ENCODE peak calls at places on chromosomes 13 and 19, in ten cellular contexts. One of them, this sample, is unnamed.

GRCh38 chr19:55178781-55179569 is 1.1 kb downstream of the SYT5 start:
- DNase-seq in OCI-LY7: peak
- DNase-seq in cardiac muscle cell: peak
- DNase-seq in astrocyte of the cerebellum: no peak
- DNase-seq in cardiac fibroblast: peak
- DNase-seq in activated CD4-positive, alpha-beta T cell treated with anti-CD3 and anti-CD28 coated beads for 48 hours: peak
- DNase-seq in AG04450: no peak
- DNase-seq in T follicular helper cell: peak
- DNase-seq in NCI-H2081: peak
- DNase-seq in NCI-H1105: peak
- DNase-seq in this sample: peak

GRCh38 chr13:55497486-55497885 is 1643.2 kb upstream of the PRR20A start:
- DNase-seq in T follicular helper cell: no peak
- DNase-seq in activated CD4-positive, alpha-beta T cell treated with anti-CD3 and anti-CD28 coated beads for 48 hours: no peak
- DNase-seq in cardiac fibroblast: no peak
- DNase-seq in astrocyte of the cerebellum: no peak
- DNase-seq in OCI-LY7: no peak
- DNase-seq in NCI-H1105: no peak
- DNase-seq in cardiac muscle cell: no peak
- DNase-seq in NCI-H2081: no peak
- DNase-seq in AG04450: no peak
- DNase-seq in this sample: no peak

GRCh38 chr13:84430015-84430414 is 547.7 kb upstream of the SLITRK1 start:
- DNase-seq in OCI-LY7: no peak
- DNase-seq in T follicular helper cell: no peak
- DNase-seq in cardiac fibroblast: peak
- DNase-seq in cardiac muscle cell: no peak
- DNase-seq in activated CD4-positive, alpha-beta T cell treated with anti-CD3 and anti-CD28 coated beads for 48 hours: no peak
- DNase-seq in NCI-H1105: no peak
- DNase-seq in NCI-H2081: no peak
- DNase-seq in AG04450: no peak
- DNase-seq in astrocyte of the cerebellum: no peak
- DNase-seq in this sample: peak

GRCh38 chr13:67440240-67440639 is 210.1 kb upstream of the PCDH9 start:
- DNase-seq in NCI-H1105: no peak
- DNase-seq in astrocyte of the cerebellum: no peak
- DNase-seq in NCI-H2081: no peak
- DNase-seq in cardiac muscle cell: no peak
- DNase-seq in AG04450: no peak
- DNase-seq in T follicular helper cell: no peak
- DNase-seq in activated CD4-positive, alpha-beta T cell treated with anti-CD3 and anti-CD28 coated beads for 48 hours: no peak
- DNase-seq in OCI-LY7: no peak
- DNase-seq in cardiac fibroblast: no peak
- DNase-seq in this sample: no peak

GRCh38 chr19:48934837-48935236 is 1.3 kb downstream of the DHDH start:
- DNase-seq in activated CD4-positive, alpha-beta T cell treated with anti-CD3 and anti-CD28 coated beads for 48 hours: no peak
- DNase-seq in NCI-H1105: no peak
- DNase-seq in OCI-LY7: no peak
- DNase-seq in AG04450: no peak
- DNase-seq in NCI-H2081: no peak
- DNase-seq in T follicular helper cell: no peak
- DNase-seq in cardiac muscle cell: no peak
- DNase-seq in cardiac fibroblast: no peak
- DNase-seq in astrocyte of the cerebellum: no peak
- DNase-seq in this sample: no peak

GRCh38 chr13:27038323-27038722 is 133.3 kb downstream of the USP12 start:
- DNase-seq in AG04450: no peak
- DNase-seq in cardiac fibroblast: peak
- DNase-seq in NCI-H2081: no peak
- DNase-seq in cardiac muscle cell: no peak
- DNase-seq in OCI-LY7: no peak
- DNase-seq in T follicular helper cell: no peak
- DNase-seq in NCI-H1105: no peak
- DNase-seq in activated CD4-positive, alpha-beta T cell treated with anti-CD3 and anti-CD28 coated beads for 48 hours: no peak
- DNase-seq in astrocyte of the cerebellum: peak
- DNase-seq in this sample: peak

GRCh38 chr13:51518847-51519246 is 65.4 kb upstream of the WDFY2 start:
- DNase-seq in NCI-H2081: no peak
- DNase-seq in astrocyte of the cerebellum: no peak
- DNase-seq in T follicular helper cell: no peak
- DNase-seq in OCI-LY7: no peak
- DNase-seq in NCI-H1105: no peak
- DNase-seq in activated CD4-positive, alpha-beta T cell treated with anti-CD3 and anti-CD28 coated beads for 48 hours: peak
- DNase-seq in cardiac muscle cell: no peak
- DNase-seq in AG04450: no peak
- DNase-seq in cardiac fibroblast: peak
- DNase-seq in this sample: peak

GRCh38 chr13:84867246-84867645 is 932.0 kb downstream of the SLITRK6 start:
- DNase-seq in T follicular helper cell: no peak
- DNase-seq in OCI-LY7: no peak
- DNase-seq in NCI-H1105: no peak
- DNase-seq in AG04450: no peak
- DNase-seq in NCI-H2081: no peak
- DNase-seq in cardiac muscle cell: no peak
- DNase-seq in activated CD4-positive, alpha-beta T cell treated with anti-CD3 and anti-CD28 coated beads for 48 hours: no peak
- DNase-seq in astrocyte of the cerebellum: no peak
- DNase-seq in cardiac fibroblast: no peak
- DNase-seq in this sample: peak

GRCh38 chr19:32498641-32499200 is 82.3 kb upstream of the PDCD5 start:
- DNase-seq in cardiac fibroblast: no peak
- DNase-seq in AG04450: no peak
- DNase-seq in cardiac muscle cell: no peak
- DNase-seq in activated CD4-positive, alpha-beta T cell treated with anti-CD3 and anti-CD28 coated beads for 48 hours: no peak
- DNase-seq in NCI-H2081: no peak
- DNase-seq in T follicular helper cell: no peak
- DNase-seq in OCI-LY7: no peak
- DNase-seq in astrocyte of the cerebellum: no peak
- DNase-seq in NCI-H1105: no peak
- DNase-seq in this sample: peak

GRCh38 chr19:41362143-41362847 is 1.7 kb downstream of the B9D2 start:
- DNase-seq in AG04450: no peak
- DNase-seq in NCI-H2081: no peak
- DNase-seq in NCI-H1105: no peak
- DNase-seq in cardiac fibroblast: no peak
- DNase-seq in OCI-LY7: no peak
- DNase-seq in cardiac muscle cell: no peak
- DNase-seq in T follicular helper cell: no peak
- DNase-seq in activated CD4-positive, alpha-beta T cell treated with anti-CD3 and anti-CD28 coated beads for 48 hours: no peak
- DNase-seq in astrocyte of the cerebellum: no peak
- DNase-seq in this sample: peak

GRCh38 chr19:16327911-16328823 is 3.5 kb downstream of the KLF2 start:
- DNase-seq in AG04450: peak
- DNase-seq in NCI-H2081: no peak
- DNase-seq in cardiac muscle cell: no peak
- DNase-seq in NCI-H1105: no peak
- DNase-seq in activated CD4-positive, alpha-beta T cell treated with anti-CD3 and anti-CD28 coated beads for 48 hours: peak
- DNase-seq in T follicular helper cell: peak
- DNase-seq in astrocyte of the cerebellum: no peak
- DNase-seq in cardiac fibroblast: peak
- DNase-seq in OCI-LY7: peak
- DNase-seq in this sample: no peak

GRCh38 chr19:19059837-19060611 is 3.8 kb upstream of the SLC25A42 start:
- DNase-seq in AG04450: no peak
- DNase-seq in OCI-LY7: no peak
- DNase-seq in cardiac muscle cell: no peak
- DNase-seq in T follicular helper cell: no peak
- DNase-seq in cardiac fibroblast: no peak
- DNase-seq in NCI-H2081: no peak
- DNase-seq in activated CD4-positive, alpha-beta T cell treated with anti-CD3 and anti-CD28 coated beads for 48 hours: no peak
- DNase-seq in astrocyte of the cerebellum: no peak
- DNase-seq in NCI-H1105: no peak
- DNase-seq in this sample: no peak

GRCh38 chr13:40190656-40191100 is 475.8 kb downstream of the FOXO1 start:
- DNase-seq in cardiac fibroblast: peak
- DNase-seq in NCI-H2081: no peak
- DNase-seq in T follicular helper cell: peak
- DNase-seq in cardiac muscle cell: peak
- DNase-seq in OCI-LY7: peak
- DNase-seq in AG04450: no peak
- DNase-seq in NCI-H1105: no peak
- DNase-seq in astrocyte of the cerebellum: peak
- DNase-seq in activated CD4-positive, alpha-beta T cell treated with anti-CD3 and anti-CD28 coated beads for 48 hours: peak
- DNase-seq in this sample: peak

GRCh38 chr13:51502206-51502651 is 49.4 kb upstream of the INTS6 start:
- DNase-seq in cardiac muscle cell: no peak
- DNase-seq in activated CD4-positive, alpha-beta T cell treated with anti-CD3 and anti-CD28 coated beads for 48 hours: peak
- DNase-seq in OCI-LY7: no peak
- DNase-seq in AG04450: no peak
- DNase-seq in astrocyte of the cerebellum: no peak
- DNase-seq in NCI-H2081: no peak
- DNase-seq in cardiac fibroblast: peak
- DNase-seq in T follicular helper cell: no peak
- DNase-seq in NCI-H1105: no peak
- DNase-seq in this sample: peak

GRCh38 chr19:33231511-33231910 is 5.9 kb upstream of the SLC7A10 start:
- DNase-seq in NCI-H1105: no peak
- DNase-seq in NCI-H2081: no peak
- DNase-seq in T follicular helper cell: no peak
- DNase-seq in cardiac fibroblast: peak
- DNase-seq in cardiac muscle cell: no peak
- DNase-seq in astrocyte of the cerebellum: no peak
- DNase-seq in AG04450: peak
- DNase-seq in OCI-LY7: no peak
- DNase-seq in activated CD4-positive, alpha-beta T cell treated with anti-CD3 and anti-CD28 coated beads for 48 hours: no peak
- DNase-seq in this sample: no peak

GRCh38 chr19:44570984-44571684 is 41.7 kb upstream of the CEACAM20 start:
- DNase-seq in OCI-LY7: peak
- DNase-seq in cardiac fibroblast: peak
- DNase-seq in astrocyte of the cerebellum: peak
- DNase-seq in AG04450: peak
- DNase-seq in cardiac muscle cell: peak
- DNase-seq in NCI-H2081: peak
- DNase-seq in NCI-H1105: peak
- DNase-seq in activated CD4-positive, alpha-beta T cell treated with anti-CD3 and anti-CD28 coated beads for 48 hours: peak
- DNase-seq in T follicular helper cell: peak
- DNase-seq in this sample: peak

GRCh38 chr19:51546107-51546649 is 14.7 kb upstream of the SIGLEC6 start:
- DNase-seq in AG04450: no peak
- DNase-seq in OCI-LY7: no peak
- DNase-seq in cardiac fibroblast: no peak
- DNase-seq in NCI-H2081: no peak
- DNase-seq in activated CD4-positive, alpha-beta T cell treated with anti-CD3 and anti-CD28 coated beads for 48 hours: no peak
- DNase-seq in T follicular helper cell: no peak
- DNase-seq in astrocyte of the cerebellum: no peak
- DNase-seq in NCI-H1105: no peak
- DNase-seq in cardiac muscle cell: no peak
- DNase-seq in this sample: no peak

GRCh38 chr19:35715981-35716734 is 1.6 kb upstream of the KMT2B start:
- DNase-seq in NCI-H1105: peak
- DNase-seq in T follicular helper cell: no peak
- DNase-seq in astrocyte of the cerebellum: no peak
- DNase-seq in cardiac muscle cell: peak
- DNase-seq in activated CD4-positive, alpha-beta T cell treated with anti-CD3 and anti-CD28 coated beads for 48 hours: no peak
- DNase-seq in cardiac fibroblast: no peak
- DNase-seq in OCI-LY7: no peak
- DNase-seq in NCI-H2081: no peak
- DNase-seq in AG04450: no peak
- DNase-seq in this sample: peak

GRCh38 chr13:26941345-26942174 is 181.0 kb upstream of the GPR12 start:
- DNase-seq in astrocyte of the cerebellum: no peak
- DNase-seq in NCI-H2081: no peak
- DNase-seq in OCI-LY7: no peak
- DNase-seq in AG04450: peak
- DNase-seq in cardiac fibroblast: peak
- DNase-seq in activated CD4-positive, alpha-beta T cell treated with anti-CD3 and anti-CD28 coated beads for 48 hours: peak
- DNase-seq in cardiac muscle cell: no peak
- DNase-seq in NCI-H1105: no peak
- DNase-seq in T follicular helper cell: no peak
- DNase-seq in this sample: peak

GRCh38 chr13:74104661-74105275 is 29.4 kb downstream of the KLF12 start:
- DNase-seq in NCI-H2081: no peak
- DNase-seq in T follicular helper cell: no peak
- DNase-seq in astrocyte of the cerebellum: no peak
- DNase-seq in AG04450: no peak
- DNase-seq in cardiac fibroblast: no peak
- DNase-seq in cardiac muscle cell: no peak
- DNase-seq in activated CD4-positive, alpha-beta T cell treated with anti-CD3 and anti-CD28 coated beads for 48 hours: no peak
- DNase-seq in OCI-LY7: no peak
- DNase-seq in NCI-H1105: no peak
- DNase-seq in this sample: no peak

GRCh38 chr19:4889034-4889825 is 13.5 kb downstream of the ARRDC5 start:
- DNase-seq in NCI-H1105: no peak
- DNase-seq in OCI-LY7: no peak
- DNase-seq in T follicular helper cell: no peak
- DNase-seq in astrocyte of the cerebellum: no peak
- DNase-seq in cardiac muscle cell: no peak
- DNase-seq in cardiac fibroblast: peak
- DNase-seq in activated CD4-positive, alpha-beta T cell treated with anti-CD3 and anti-CD28 coated beads for 48 hours: no peak
- DNase-seq in AG04450: no peak
- DNase-seq in NCI-H2081: no peak
- DNase-seq in this sample: peak

GRCh38 chr13:43915451-43915850 is 35.7 kb downstream of the LACC1 start:
- DNase-seq in NCI-H1105: no peak
- DNase-seq in T follicular helper cell: no peak
- DNase-seq in cardiac muscle cell: no peak
- DNase-seq in cardiac fibroblast: no peak
- DNase-seq in OCI-LY7: no peak
- DNase-seq in NCI-H2081: no peak
- DNase-seq in activated CD4-positive, alpha-beta T cell treated with anti-CD3 and anti-CD28 coated beads for 48 hours: no peak
- DNase-seq in AG04450: no peak
- DNase-seq in astrocyte of the cerebellum: peak
- DNase-seq in this sample: no peak

GRCh38 chr13:31943591-31943990 is 88.0 kb upstream of the FRY start:
- DNase-seq in cardiac fibroblast: no peak
- DNase-seq in OCI-LY7: no peak
- DNase-seq in AG04450: no peak
- DNase-seq in NCI-H1105: no peak
- DNase-seq in NCI-H2081: peak
- DNase-seq in astrocyte of the cerebellum: no peak
- DNase-seq in T follicular helper cell: no peak
- DNase-seq in cardiac muscle cell: no peak
- DNase-seq in activated CD4-positive, alpha-beta T cell treated with anti-CD3 and anti-CD28 coated beads for 48 hours: no peak
- DNase-seq in this sample: no peak

GRCh38 chr19:42683917-42684513 is 56.3 kb downstream of the PSG3 start:
- DNase-seq in astrocyte of the cerebellum: no peak
- DNase-seq in NCI-H1105: no peak
- DNase-seq in OCI-LY7: peak
- DNase-seq in cardiac muscle cell: peak
- DNase-seq in AG04450: no peak
- DNase-seq in NCI-H2081: no peak
- DNase-seq in T follicular helper cell: no peak
- DNase-seq in activated CD4-positive, alpha-beta T cell treated with anti-CD3 and anti-CD28 coated beads for 48 hours: peak
- DNase-seq in cardiac fibroblast: peak
- DNase-seq in this sample: peak

GRCh38 chr13:28529836-28530235 is 34.9 kb upstream of the FLT1 start:
- DNase-seq in NCI-H2081: no peak
- DNase-seq in OCI-LY7: no peak
- DNase-seq in NCI-H1105: no peak
- DNase-seq in T follicular helper cell: no peak
- DNase-seq in AG04450: no peak
- DNase-seq in astrocyte of the cerebellum: no peak
- DNase-seq in cardiac fibroblast: no peak
- DNase-seq in activated CD4-positive, alpha-beta T cell treated with anti-CD3 and anti-CD28 coated beads for 48 hours: no peak
- DNase-seq in cardiac muscle cell: no peak
- DNase-seq in this sample: no peak

GRCh38 chr13:43072394-43072793 is 49.0 kb downstream of the DNAJC15 start:
- DNase-seq in cardiac muscle cell: no peak
- DNase-seq in OCI-LY7: no peak
- DNase-seq in cardiac fibroblast: peak
- DNase-seq in AG04450: no peak
- DNase-seq in activated CD4-positive, alpha-beta T cell treated with anti-CD3 and anti-CD28 coated beads for 48 hours: no peak
- DNase-seq in T follicular helper cell: no peak
- DNase-seq in astrocyte of the cerebellum: no peak
- DNase-seq in NCI-H1105: no peak
- DNase-seq in NCI-H2081: no peak
- DNase-seq in this sample: no peak

GRCh38 chr13:91369432-91369831 is 21.9 kb downstream of the MIR17HG start:
- DNase-seq in NCI-H2081: no peak
- DNase-seq in astrocyte of the cerebellum: peak
- DNase-seq in cardiac fibroblast: peak
- DNase-seq in OCI-LY7: no peak
- DNase-seq in T follicular helper cell: no peak
- DNase-seq in cardiac muscle cell: no peak
- DNase-seq in AG04450: no peak
- DNase-seq in NCI-H1105: no peak
- DNase-seq in activated CD4-positive, alpha-beta T cell treated with anti-CD3 and anti-CD28 coated beads for 48 hours: peak
- DNase-seq in this sample: peak

GRCh38 chr13:48849515-48849914 is 126.2 kb upstream of the FNDC3A start:
- DNase-seq in cardiac fibroblast: no peak
- DNase-seq in NCI-H1105: no peak
- DNase-seq in AG04450: no peak
- DNase-seq in cardiac muscle cell: no peak
- DNase-seq in activated CD4-positive, alpha-beta T cell treated with anti-CD3 and anti-CD28 coated beads for 48 hours: no peak
- DNase-seq in T follicular helper cell: no peak
- DNase-seq in NCI-H2081: no peak
- DNase-seq in OCI-LY7: no peak
- DNase-seq in astrocyte of the cerebellum: no peak
- DNase-seq in this sample: no peak

This sample was measured in kidney tubule cell.